ENCODE peak calls at places on chromosomes 11 and 22, in eight cellular contexts. L is SW 1271; V is kidney glomerular epithelial cell; M is A172; F is frontal cortex; J is stimulated activated CD4-positive, alpha-beta T cell treated with anti-CD3 and anti-CD28 coated beads, Interleukin-2, amount 100 ng/mL, for 4 hours; G is mesothelial cell of epicardium; R is amygdala. O is an unnamed sample.

GRCh38 chr11:34997872-34998548 is 81.6 kb downstream of the PDHX start:
- DNase-seq in V (no peak), G (no peak), R (no peak), L (peak), J (no peak), M (peak), F (no peak), O (peak)

GRCh38 chr11:88535916-88536547 is 198.5 kb upstream of the CTSC start:
- DNase-seq in G (no peak), V (peak), M (peak), L (peak), R (no peak), F (no peak), J (no peak), O (peak)

GRCh38 chr11:2092956-2093412 is 46.2 kb downstream of the IGF2 start:
- DNase-seq in G (peak), F (no peak), L (no peak), V (peak), J (peak), M (peak), R (no peak), O (peak)

GRCh38 chr22:37633082-37633692 is 6.3 kb upstream of the SH3BP1 start:
- DNase-seq in M (no peak), R (no peak), F (no peak), L (peak), G (no peak), J (no peak), V (no peak), O (no peak)

GRCh38 chr11:64264371-64264852 is 13.1 kb downstream of the PLCB3 start:
- DNase-seq in L (no peak), G (no peak), J (no peak), R (no peak), M (no peak), F (no peak), V (no peak), O (no peak)

GRCh38 chr22:34490911-34491310 is 570.6 kb upstream of the LARGE1 start:
- DNase-seq in R (no peak), J (no peak), M (no peak), G (no peak), F (no peak), V (peak), L (no peak), O (peak)

GRCh38 chr11:86515297-86516094 is 140.8 kb downstream of the CCDC81 start:
- DNase-seq in R (no peak), M (peak), J (no peak), L (peak), F (no peak), G (no peak), V (peak), O (peak)

GRCh38 chr11:7414729-7415536 is 70.4 kb upstream of the OLFML1 start:
- DNase-seq in R (no peak), F (no peak), J (no peak), L (no peak), G (no peak), M (no peak), V (no peak), O (no peak)

GRCh38 chr11:121482231-121483129 is 29.7 kb upstream of the SORL1-AS1 start:
- DNase-seq in L (no peak), J (peak), R (no peak), G (no peak), F (no peak), V (no peak), M (no peak), O (no peak)

GRCh38 chr11:117671370-117671769 is 125.6 kb downstream of the DSCAML1 start:
- DNase-seq in V (no peak), M (no peak), J (no peak), L (no peak), R (no peak), G (no peak), F (no peak), O (no peak)

GRCh38 chr11:86781546-86781945 is 18.8 kb upstream of the PRSS23 start:
- DNase-seq in R (no peak), G (no peak), J (no peak), V (no peak), L (no peak), M (no peak), F (no peak), O (no peak)

GRCh38 chr11:122439911-122440782 is 215.4 kb upstream of the UBASH3B start:
- DNase-seq in V (no peak), M (no peak), L (no peak), G (no peak), F (peak), J (no peak), R (no peak), O (peak)

GRCh38 chr22:29797351-29797750 is 30.2 kb downstream of the UQCR10 start:
- DNase-seq in F (no peak), G (no peak), L (no peak), J (no peak), V (no peak), M (no peak), R (no peak), O (no peak)

GRCh38 chr11:77071671-77072605 is 5.2 kb downstream of the CAPN5 start:
- DNase-seq in R (no peak), L (peak), V (peak), F (no peak), J (no peak), M (peak), G (no peak), O (no peak)

GRCh38 chr11:100866453-100866852 is 179.4 kb downstream of the ARHGAP42 start:
- DNase-seq in G (no peak), F (no peak), J (no peak), M (no peak), L (no peak), R (no peak), V (no peak), O (no peak)

GRCh38 chr22:28029201-28029948 is 110.3 kb upstream of the PITPNB start:
- DNase-seq in R (no peak), V (peak), M (peak), F (peak), L (peak), G (no peak), J (no peak), O (peak)

GRCh38 chr11:79264284-79264683 is 176.5 kb downstream of the TENM4 start:
- DNase-seq in F (no peak), L (no peak), J (no peak), V (no peak), G (no peak), M (no peak), R (no peak), O (no peak)

GRCh38 chr11:110711776-110712642 is at the start of gene ARHGAP20:
- DNase-seq in L (peak), J (peak), M (no peak), R (peak), G (peak), F (peak), V (peak), O (peak)

GRCh38 chr11:113553235-113553634 is 78.0 kb upstream of the DRD2 start:
- DNase-seq in V (peak), M (peak), F (no peak), R (no peak), G (no peak), L (peak), J (no peak), O (peak)

GRCh38 chr11:116986521-116987105 is 111.6 kb downstream of the SIK3 start:
- DNase-seq in V (peak), L (peak), J (no peak), F (no peak), M (peak), G (no peak), R (no peak), O (peak)

GRCh38 chr11:17605736-17606135 is 58.7 kb downstream of the OTOG start:
- DNase-seq in M (no peak), G (no peak), L (no peak), J (no peak), F (no peak), R (no peak), V (no peak), O (no peak)

GRCh38 chr11:86769219-86769618 is 31.1 kb upstream of the PRSS23 start:
- DNase-seq in R (no peak), F (no peak), M (no peak), V (no peak), G (no peak), L (no peak), J (no peak), O (no peak)

GRCh38 chr11:77547863-77548551 is 41.7 kb upstream of the AQP11 start:
- DNase-seq in F (peak), L (peak), V (peak), R (peak), J (peak), G (no peak), M (peak), O (peak)

GRCh38 chr11:27255447-27255828 is 107.6 kb downstream of the CCDC34 start:
- DNase-seq in V (no peak), F (no peak), R (no peak), M (no peak), G (no peak), L (no peak), J (no peak), O (no peak)

GRCh38 chr11:83760942-83761341 is 474.8 kb upstream of the CCDC90B start:
- DNase-seq in J (no peak), M (no peak), L (no peak), F (no peak), G (no peak), V (no peak), R (no peak), O (no peak)

GRCh38 chr11:129946256-129946655 is 50.9 kb upstream of the NFRKB start:
- DNase-seq in V (no peak), F (no peak), R (no peak), L (no peak), J (no peak), G (no peak), M (no peak), O (no peak)

GRCh38 chr22:49281467-49282340 is 546.0 kb downstream of the BRD1 start:
- DNase-seq in F (no peak), R (no peak), M (peak), J (no peak), G (no peak), V (no peak), L (peak), O (no peak)

GRCh38 chr22:46798041-46798365 is 35.6 kb downstream of the TBC1D22A start:
- DNase-seq in G (no peak), L (no peak), M (no peak), F (no peak), V (no peak), R (no peak), J (no peak), O (no peak)

GRCh38 chr22:50305658-50306566 is 1.5 kb downstream of the PLXNB2 start:
- DNase-seq in J (no peak), F (peak), L (peak), V (peak), G (peak), M (peak), R (no peak), O (peak)

GRCh38 chr22:17945851-17946690 is 78.3 kb downstream of the MICAL3 start:
- DNase-seq in L (no peak), F (no peak), R (no peak), J (no peak), M (no peak), V (no peak), G (no peak), O (peak)

GRCh38 chr11:1470681-1471611 is 15.6 kb downstream of the MOB2 start:
- DNase-seq in F (no peak), G (no peak), L (no peak), V (no peak), J (no peak), R (no peak), M (no peak), O (no peak)

GRCh38 chr11:2535673-2536439 is 91.0 kb downstream of the KCNQ1 start:
- DNase-seq in M (no peak), R (no peak), J (no peak), V (no peak), F (no peak), L (no peak), G (no peak), O (no peak)

GRCh38 chr11:65496304-65497140 is 2.3 kb upstream of the MALAT1 start:
- DNase-seq in G (no peak), L (no peak), V (no peak), F (no peak), R (no peak), M (peak), J (no peak), O (peak)

GRCh38 chr22:24333301-24333700 is 62.7 kb downstream of the SPECC1L start:
- DNase-seq in M (peak), R (no peak), V (no peak), F (no peak), L (no peak), G (no peak), J (no peak), O (no peak)

GRCh38 chr11:83063073-83063754 is 8.5 kb downstream of the RAB30 start:
- DNase-seq in F (no peak), R (no peak), J (no peak), G (no peak), L (no peak), M (peak), V (peak), O (peak)

GRCh38 chr11:111582881-111583280 is 19.4 kb upstream of the SIK2 start:
- DNase-seq in J (no peak), M (no peak), G (no peak), L (no peak), R (no peak), F (no peak), V (no peak), O (no peak)

GRCh38 chr22:40406063-40406890 is 35.9 kb downstream of the SGSM3 start:
- DNase-seq in M (no peak), G (no peak), R (no peak), V (no peak), F (no peak), L (no peak), J (no peak), O (no peak)

GRCh38 chr11:2975594-2975993 is 16.5 kb downstream of the NAP1L4 start:
- DNase-seq in J (no peak), G (no peak), F (peak), M (peak), R (peak), V (peak), L (peak), O (peak)

O was measured in NCI-H69.